ENCODE peak calls at places on chromosome 21, in four cellular contexts. T, O, A and J are unnamed samples.

GRCh38 chr21:35019631-35020032 is 29.5 kb downstream of the RUNX1 start:
- DNase-seq in A (no peak), O (no peak), T (peak), J (no peak)

GRCh38 chr21:27070881-27071670 is 104.2 kb upstream of the ADAMTS5 start:
- DNase-seq in O (no peak), T (no peak), A (no peak), J (no peak)

GRCh38 chr21:17560377-17560776 is 47.5 kb downstream of the CXADR start:
- DNase-seq in O (no peak), A (no peak), T (no peak), J (no peak)

GRCh38 chr21:26177741-26178452 is 7.3 kb upstream of the APP start:
- DNase-seq in O (no peak), A (no peak), T (no peak), J (no peak)

GRCh38 chr21:34340062-34340461 is 23.7 kb upstream of the KCNE2 start:
- DNase-seq in T (no peak), O (no peak), A (no peak), J (no peak)

GRCh38 chr21:25370311-25370744 is 237.0 kb downstream of the MRPL39 start:
- DNase-seq in O (no peak), A (no peak), T (no peak), J (no peak)

GRCh38 chr21:37435120-37435519 is 68.5 kb downstream of the DYRK1A start:
- DNase-seq in A (no peak), O (peak), T (no peak), J (peak)

GRCh38 chr21:25700741-25701140 is 34.0 kb downstream of the ATP5PF start:
- DNase-seq in T (no peak), O (no peak), A (no peak), J (no peak)

GRCh38 chr21:17613242-17613676 is 558 bp upstream of the BTG3 start:
- DNase-seq in A (no peak), O (no peak), T (no peak), J (no peak)

GRCh38 chr21:26972131-26972707 is 5.3 kb upstream of the ADAMTS5 start:
- DNase-seq in T (no peak), O (no peak), A (no peak), J (no peak)

GRCh38 chr21:17479606-17480005 is 33.2 kb upstream of the CXADR start:
- DNase-seq in T (no peak), O (no peak), A (no peak), J (no peak)

GRCh38 chr21:25005388-25005787 is 601.9 kb downstream of the MRPL39 start:
- DNase-seq in A (no peak), T (no peak), O (no peak), J (no peak)

GRCh38 chr21:38898422-38899098 is 92.8 kb downstream of the ETS2 start:
- DNase-seq in A (no peak), O (no peak), T (no peak), J (no peak)

GRCh38 chr21:43305811-43306311 is 121.1 kb downstream of the SIK1 start:
- DNase-seq in T (no peak), A (no peak), O (no peak), J (no peak)
- TF ChIP-seq ETV6 in T (no peak), A (no peak), O (no peak), J (no peak)

GRCh38 chr21:36126166-36126565 is 8.7 kb upstream of the CBR3 start:
- DNase-seq in A (no peak), O (no peak), T (no peak), J (no peak)
- TF ChIP-seq ETV6 in A (no peak), O (no peak), T (no peak), J (no peak)

DNA sequence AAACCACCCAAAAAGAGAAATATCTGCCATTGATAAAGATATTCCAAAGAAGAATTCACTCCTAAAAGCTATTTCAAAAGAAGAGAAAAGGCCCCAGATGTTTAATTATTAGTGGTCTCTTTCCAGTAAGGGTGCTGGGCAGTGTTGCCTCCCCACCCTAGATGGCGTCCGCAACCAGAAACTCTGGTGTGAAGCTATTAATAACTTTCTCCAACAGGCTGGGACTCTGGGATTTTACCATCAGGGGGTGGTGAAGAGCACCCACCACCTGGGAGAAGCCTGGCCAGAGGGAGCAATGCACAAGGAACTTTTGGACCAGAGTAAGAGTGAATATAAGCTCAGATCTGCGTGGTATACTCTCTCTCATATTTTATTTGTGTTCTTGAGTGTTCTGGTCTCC is 115.4 kb upstream of the TIAM1 start:
- DNase-seq in O (peak), T (no peak), A (no peak), J (no peak)
- TF ChIP-seq ETV6 in O (no peak), T (no peak), A (no peak), J (no peak)

DNA sequence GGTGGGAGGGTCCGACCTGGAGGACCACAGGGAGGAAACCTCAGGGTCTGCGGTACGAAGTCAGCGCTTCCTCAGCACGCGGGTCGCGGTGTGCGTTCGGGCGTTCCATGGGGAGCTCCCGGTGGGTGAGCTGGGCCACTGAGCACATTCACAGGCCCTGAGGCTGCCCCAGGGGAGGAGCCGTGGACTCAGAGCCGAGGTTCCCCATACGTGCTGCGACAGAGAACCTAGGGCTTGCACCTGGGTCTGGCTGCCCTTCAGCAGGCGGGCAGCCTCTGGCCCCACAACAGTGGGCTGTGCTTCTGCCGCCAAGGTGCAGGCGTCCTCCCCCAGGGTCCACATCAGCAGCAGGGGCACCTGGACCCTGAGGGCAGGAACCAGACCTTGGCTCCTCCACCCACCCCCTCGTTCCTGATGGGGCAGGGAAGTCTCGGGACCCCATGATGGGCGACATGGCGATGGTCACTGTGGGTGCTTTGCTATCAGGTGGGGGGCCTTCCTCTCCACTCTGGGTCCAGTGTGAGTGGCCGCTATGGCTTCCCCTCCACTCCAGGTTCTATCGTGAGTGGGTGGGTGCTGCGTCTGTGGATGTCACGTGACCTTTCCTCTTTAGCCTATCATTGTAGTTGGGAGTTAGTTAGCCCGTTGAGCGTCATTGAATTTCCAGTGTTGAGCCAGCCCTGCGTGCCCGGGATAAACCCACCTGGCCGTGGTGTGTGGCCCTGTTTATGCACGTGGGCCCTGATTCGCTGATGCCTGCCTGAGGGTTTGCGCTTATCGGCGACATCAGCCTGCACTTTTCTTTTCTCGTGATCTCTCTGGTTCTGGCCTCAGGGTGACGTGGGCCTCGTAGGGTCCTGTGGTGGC is 27.9 kb downstream of the FTCD start:
- DNase-seq in T (no peak), A (no peak), O (no peak), J (peak)
- TF ChIP-seq ETV6 in T (no peak), A (no peak), O (no peak), J (no peak)